ENCODE peak calls at places on chromosomes 3 and 15, in five cellular contexts. T is neuronal stem cell, G is mesenchymal stem cell, F is trophoblast cell, B is H1. E is an unnamed sample.

GRCh38 chr3:185709241-185709955 is 115.4 kb downstream of the IGF2BP2 start:
- DNase-seq in F (no peak), G (no peak), T (no peak), B (peak; percentile 31), E (no peak)

GRCh38 chr15:88769161-88769971 is 33.9 kb upstream of the ACAN start:
- DNase-seq in T (no peak), B (peak; percentile 69), G (no peak), F (no peak), E (peak; percentile 69)

GRCh38 chr3:55718475-55718874 is 231.4 kb upstream of the WNT5A start:
- DNase-seq in B (no peak), F (no peak), G (peak; percentile 48), T (no peak), E (no peak)

GRCh38 chr3:108289159-108289558 is 7.2 kb upstream of the HHLA2 start:
- DNase-seq in G (no peak), B (no peak), F (no peak), T (no peak), E (no peak)

GRCh38 chr3:171561601-171562323 is 101.6 kb upstream of the TNIK start:
- DNase-seq in B (no peak), F (no peak), G (no peak), T (no peak), E (no peak)

GRCh38 chr15:96428742-96429141 is 98.2 kb downstream of the NR2F2 start:
- DNase-seq in T (no peak), G (peak; percentile 77), F (peak; percentile 51), B (no peak), E (no peak)

GRCh38 chr3:156626104-156626503 is 48.3 kb upstream of the TIPARP start:
- DNase-seq in B (no peak), G (no peak), F (peak; percentile 80), T (no peak), E (no peak)

GRCh38 chr3:155112661-155113389 is 32.7 kb downstream of the MME start:
- DNase-seq in G (no peak), T (no peak), F (no peak), B (no peak), E (no peak)

GRCh38 chr3:30518201-30518864 is 88.1 kb upstream of the TGFBR2 start:
- DNase-seq in T (no peak), F (no peak), G (no peak), B (no peak), E (no peak)

GRCh38 chr15:60379466-60380274 is 18.1 kb downstream of the ANXA2 start:
- DNase-seq in F (peak; percentile 83), G (peak; percentile 98), B (no peak), T (no peak), E (no peak)

GRCh38 chr3:67423722-67424121 is 230.7 kb downstream of the SUCLG2 start:
- DNase-seq in G (no peak), F (no peak), B (no peak), T (no peak), E (no peak)

GRCh38 chr15:72859023-72859756 is 75.6 kb upstream of the ADPGK start:
- DNase-seq in F (no peak), B (no peak), T (no peak), G (no peak), E (no peak)

GRCh38 chr3:165800970-165801369 is 36.3 kb downstream of the BCHE start:
- DNase-seq in B (no peak), F (no peak), G (peak; percentile 64), T (no peak), E (no peak)

GRCh38 chr3:88812576-88812975 is 294.8 kb upstream of the EPHA3 start:
- DNase-seq in B (no peak), T (no peak), F (peak; percentile 6), G (no peak), E (no peak)

GRCh38 chr15:56194035-56194434 is 49.6 kb downstream of the RFX7 start:
- DNase-seq in T (no peak), F (no peak), B (no peak), G (no peak), E (no peak)

GRCh38 chr15:72319360-72319984 is 485 bp downstream of the CELF6 start:
- DNase-seq in G (peak; percentile 66), F (peak; percentile 68), B (peak; percentile 90), T (peak; percentile 91), E (peak; percentile 93)

GRCh38 chr15:51114437-51115119 is 19.9 kb upstream of the TNFAIP8L3 start:
- DNase-seq in G (no peak), B (no peak), F (no peak), T (no peak), E (no peak)

GRCh38 chr3:65671004-65671403 is 367.7 kb downstream of the MAGI1 start:
- DNase-seq in T (no peak), G (no peak), B (no peak), F (no peak), E (no peak)

GRCh38 chr15:85172846-85173490 is 191.3 kb downstream of the PDE8A start:
- DNase-seq in B (no peak), G (no peak), T (no peak), F (no peak), E (no peak)

GRCh38 chr3:124094496-124094895 is 102.6 kb upstream of the ROPN1 start:
- DNase-seq in F (no peak), T (no peak), G (no peak), B (no peak), E (no peak)

GRCh38 chr3:41169038-41169437 is 30.3 kb upstream of the CTNNB1 start:
- DNase-seq in F (no peak), G (peak; percentile 18), T (no peak), B (no peak), E (no peak)

DNA sequence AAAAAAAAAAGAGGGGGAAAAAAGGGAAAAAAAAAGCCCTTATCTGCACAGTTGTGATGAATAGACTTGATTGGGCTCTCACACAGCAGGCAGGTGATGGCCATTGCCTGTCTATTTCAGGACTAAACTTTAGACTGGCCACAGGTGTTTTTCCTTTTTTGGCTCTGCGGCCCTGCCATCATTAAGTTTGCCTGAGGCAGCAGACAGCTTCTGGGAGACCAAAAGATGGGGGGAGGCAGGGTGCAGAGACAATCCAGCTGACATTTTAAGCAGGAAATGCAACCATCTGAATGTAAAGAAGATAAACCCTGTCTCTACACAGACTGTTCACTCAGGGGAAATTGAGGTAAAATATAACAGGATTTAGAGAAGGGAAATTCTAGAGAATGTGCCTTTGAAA is 295.0 kb upstream of the KCNH8 start:
- DNase-seq in T (no peak), G (no peak), F (no peak), B (no peak), E (no peak)
- H2BK12ac ChIP-seq in T (no peak overlapping the region), G (no peak overlapping the region), F (no peak overlapping the region), B (no peak overlapping the region), E (no peak overlapping the region)

GRCh38 chr15:41658689-41659088 is 1.5 kb upstream of the MGA start:
- DNase-seq in T (no peak), B (no peak), F (no peak), G (no peak), E (no peak)
- H2BK12ac ChIP-seq in T (no peak overlapping the region), B (no peak overlapping the region), F (no peak overlapping the region), G (no peak overlapping the region), E (no peak overlapping the region)

DNA sequence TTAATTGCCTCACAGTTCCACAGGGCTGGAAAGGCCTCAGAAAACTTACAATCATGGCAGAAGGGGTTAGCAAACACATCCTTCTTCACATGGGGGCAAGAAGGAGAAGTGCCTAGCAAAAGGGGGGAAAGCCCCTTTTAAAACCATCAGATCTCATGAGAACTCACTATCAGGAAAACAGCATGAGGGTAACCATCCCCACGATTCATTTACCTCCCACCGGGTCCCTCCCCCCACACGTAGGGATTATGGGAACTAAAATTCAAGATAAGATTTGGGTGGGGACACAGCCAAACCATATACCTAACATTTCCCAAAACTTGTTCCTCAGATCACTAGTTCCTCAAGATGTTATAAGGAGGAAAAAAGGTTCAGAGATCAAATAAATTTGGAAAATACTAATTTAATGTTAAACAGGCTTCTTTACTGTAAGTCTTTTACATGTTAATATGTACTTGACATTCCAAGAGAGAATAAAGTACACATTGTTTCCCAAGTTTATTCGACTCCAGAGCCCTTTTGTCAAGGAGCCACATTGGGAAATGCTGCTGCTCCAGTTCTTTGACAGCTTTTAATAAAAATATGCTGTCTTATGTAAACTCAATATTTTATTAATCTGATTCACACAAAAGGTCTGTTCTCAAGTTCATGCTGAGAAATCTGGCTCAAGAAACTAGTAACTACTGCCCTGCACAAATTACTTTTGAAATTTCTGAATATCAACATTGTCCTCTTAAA is 17.8 kb downstream of the HERC1 start:
- DNase-seq in T (no peak), G (no peak), F (no peak), B (no peak), E (no peak)
- H2BK12ac ChIP-seq in T (no peak overlapping the region), G (no peak overlapping the region), F (no peak overlapping the region), B (no peak overlapping the region), E (no peak overlapping the region)

GRCh38 chr15:82262422-82263026 is at the start of the genes EFL1 and SAXO2:
- DNase-seq in G (peak; percentile 92), F (peak; percentile 96), B (peak; percentile 92), T (peak; percentile 85), E (peak; percentile 94)

GRCh38 chr15:82263350-82263749 is 732 bp downstream of the SAXO2 start:
- DNase-seq in F (no peak), G (no peak), B (no peak), T (no peak), E (no peak)
- H2BK12ac ChIP-seq in F (no peak overlapping the region), G (no peak overlapping the region), B (no peak overlapping the region), T (no peak overlapping the region), E (no peak overlapping the region)

DNA sequence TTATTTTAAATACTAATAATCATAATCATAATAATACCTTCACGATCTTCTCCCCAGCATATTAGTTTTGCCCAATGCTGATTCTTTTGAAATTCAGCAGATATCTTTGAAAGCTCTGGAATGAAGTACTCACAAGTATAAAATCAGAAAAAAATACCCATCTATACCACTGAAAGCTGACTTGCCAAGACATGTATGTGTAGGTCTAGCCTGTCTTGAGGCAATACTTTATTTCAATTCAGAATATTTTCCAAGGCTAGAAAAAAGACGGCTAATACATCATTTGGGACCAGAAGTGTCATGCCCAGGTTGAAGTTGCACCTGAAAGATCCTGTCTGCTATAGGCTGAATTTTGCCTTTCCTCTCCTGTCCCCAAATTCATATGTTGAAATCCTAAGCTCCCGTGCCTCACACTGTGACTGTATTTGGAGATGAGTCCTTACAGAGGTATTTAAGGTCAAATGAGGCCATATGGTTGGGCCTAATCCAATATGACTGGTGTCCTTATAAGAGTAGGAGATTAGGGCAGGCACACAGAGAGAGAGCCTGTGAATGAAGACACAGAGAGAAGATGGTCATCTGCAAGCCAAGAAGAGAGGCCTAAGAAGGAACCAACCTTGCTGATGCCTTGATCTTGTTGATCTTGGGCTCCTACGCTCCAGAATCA is 255.9 kb upstream of the CMC1 start:
- DNase-seq in G (no peak), T (no peak), B (no peak), F (no peak), E (no peak)
- H2BK12ac ChIP-seq in G (no peak overlapping the region), T (no peak overlapping the region), B (peak overlapping the region; percentile 93), F (no peak overlapping the region), E (peak overlapping the region; percentile 52)

DNA sequence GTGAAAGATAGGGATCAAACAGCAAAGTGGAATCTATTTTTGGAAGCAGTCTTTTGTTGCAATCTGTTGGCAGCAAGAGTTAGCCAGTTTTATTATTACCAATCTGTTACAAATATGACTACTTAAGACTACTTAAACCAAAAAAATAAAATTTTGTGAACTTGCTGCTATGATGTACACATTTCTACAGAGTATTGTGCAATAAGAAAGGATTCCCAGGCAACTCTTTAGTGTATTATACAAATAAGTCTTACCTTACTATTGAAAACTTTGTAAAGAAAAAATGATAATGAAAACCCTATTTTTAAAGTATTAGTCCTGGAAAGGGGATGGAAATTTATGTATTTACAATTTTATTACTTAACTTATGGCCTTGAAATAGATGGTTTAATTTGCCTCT is 44.7 kb downstream of the CADM2 start:
- DNase-seq in B (no peak), F (no peak), G (no peak), T (no peak), E (no peak)
- H2BK12ac ChIP-seq in B (no peak overlapping the region), F (no peak overlapping the region), G (no peak overlapping the region), T (no peak overlapping the region), E (no peak overlapping the region)

GRCh38 chr15:69843267-69843666 is 254.4 kb downstream of the TLE3 start:
- DNase-seq in F (no peak), T (no peak), B (no peak), G (no peak), E (no peak)
- H2BK12ac ChIP-seq in F (no peak overlapping the region), T (no peak overlapping the region), B (no peak overlapping the region), G (no peak overlapping the region), E (no peak overlapping the region)